ENCODE peak calls at places on chromosomes 13 and 19, in four cellular contexts. F is CD4-positive, CD25-positive, alpha-beta regulatory T cell; I is heart left ventricle; T is neural progenitor cell. P is an unnamed sample. For H3K4me1 and H3K9me3, the result is how much of the 10 kb centered on the place peaks cover.

GRCh38 chr19:45075215-45076028 is 856 bp downstream of the ZNF296 start:
- DNase-seq in F (peak), T (peak), I (peak), P (peak)

GRCh38 chr13:40466271-40466670 is 200.2 kb downstream of the FOXO1 start:
- DNase-seq in T (no peak), F (no peak), I (no peak), P (no peak)

GRCh38 chr13:106453101-106453500 is 82.4 kb downstream of the EFNB2 start:
- DNase-seq in F (no peak), T (no peak), I (no peak), P (no peak)

GRCh38 chr13:70353096-70353495 is 244.8 kb upstream of the KLHL1 start:
- DNase-seq in T (peak), I (no peak), F (no peak), P (no peak)

GRCh38 chr13:113915012-113915763 is 51.3 kb upstream of the GAS6 start:
- DNase-seq in F (no peak), T (no peak), I (no peak), P (no peak)

GRCh38 chr19:3201072-3201700 is 15.5 kb downstream of the NCLN start:
- DNase-seq in T (no peak), F (no peak), I (no peak), P (no peak)

GRCh38 chr19:40612831-40613668 is 11.9 kb downstream of the LTBP4 start:
- DNase-seq in F (peak), T (peak), I (peak), P (peak)

GRCh38 chr19:54473071-54473941 is at the start of gene CDC42EP5:
- DNase-seq in T (peak), F (no peak), I (peak), P (no peak)

GRCh38 chr19:29741776-29742175 is 26.7 kb upstream of the C19orf12 start:
- DNase-seq in I (no peak), F (no peak), T (no peak), P (no peak)

GRCh38 chr13:43036386-43037220 is 13.2 kb downstream of the DNAJC15 start:
- DNase-seq in F (no peak), T (no peak), I (peak), P (no peak)

GRCh38 chr13:25687622-25688225 is 315.9 kb downstream of the ATP8A2 start:
- DNase-seq in I (peak), F (no peak), T (no peak), P (no peak)

GRCh38 chr13:27053902-27054595 is 117.6 kb downstream of the USP12 start:
- DNase-seq in F (no peak), I (no peak), T (no peak), P (no peak)

GRCh38 chr19:41161903-41162302 is 31.1 kb upstream of the CYP2S1 start:
- DNase-seq in F (no peak), T (no peak), I (no peak), P (no peak)

GRCh38 chr19:39351537-39352037 is 9.4 kb downstream of the SAMD4B start:
- DNase-seq in I (no peak), T (no peak), F (peak), P (no peak)

GRCh38 chr19:15727724-15728123 is at the start of gene OR10H2:
- DNase-seq in T (no peak), I (no peak), F (no peak), P (no peak)

GRCh38 chr13:67588607-67589006 is 358.5 kb upstream of the PCDH9 start:
- DNase-seq in F (no peak), I (no peak), T (no peak), P (no peak)

GRCh38 chr19:23436944-23437343 is 41.7 kb upstream of the ZNF91 start:
- DNase-seq in I (no peak), F (no peak), T (no peak), P (no peak)

GRCh38 chr13:111484959-111485358 is 164.5 kb downstream of the TEX29 start:
- DNase-seq in T (no peak), I (no peak), F (no peak), P (no peak)

GRCh38 chr19:18697680-18698079 is 14.2 kb downstream of the CRTC1 start:
- DNase-seq in F (no peak), I (no peak), T (no peak), P (no peak)

GRCh38 chr19:1449467-1450442 is at the start of gene APC2:
- DNase-seq in F (peak), I (no peak), T (peak), P (peak)

GRCh38 chr13:37263881-37264280 is 158.4 kb upstream of the CSNK1A1L start:
- DNase-seq in F (no peak), I (no peak), T (peak), P (no peak)

GRCh38 chr13:110726726-110727125 is 13.2 kb downstream of the ING1 start:
- DNase-seq in I (no peak), T (no peak), F (peak), P (peak)

GRCh38 chr19:4360641-4361151 is 17.3 kb downstream of the MPND start:
- DNase-seq in I (no peak), F (no peak), T (no peak), P (no peak)

GRCh38 chr13:25136872-25137623 is 35.0 kb downstream of the AMER2 start:
- DNase-seq in T (peak), I (no peak), F (no peak), P (no peak)

GRCh38 chr13:104006625-104007061 is 940.4 kb upstream of the SLC10A2 start:
- DNase-seq in T (no peak), I (no peak), F (no peak), P (no peak)

GRCh38 chr13:23679214-23679613 is 109.0 kb downstream of the TNFRSF19 start:
- DNase-seq in T (no peak), F (no peak), I (no peak), P (no peak)
- H3K4me1 ChIP-seq in T (under half), F (under half), I (under half), P (under half)

GRCh38 chr19:9345005-9345404 is 17.8 kb upstream of the ZNF177 start:
- DNase-seq in F (no peak), I (no peak), T (no peak), P (no peak)
- H3K9me3 ChIP-seq in F (half or more), I (under half), T (half or more), P (half or more)

GRCh38 chr13:97953376-97953970 is at the start of gene IPO5:
- DNase-seq in F (no peak), T (no peak), I (no peak), P (no peak)
- H3K4me1 ChIP-seq in F (under half), T (under half), I (under half), P (under half)

GRCh38 chr19:9672893-9673292 is 2.0 kb downstream of the ZNF562 start:
- DNase-seq in T (no peak), I (no peak), F (no peak), P (no peak)
- H3K9me3 ChIP-seq in T (under half), I (under half), F (half or more), P (under half)

GRCh38 chr19:8578642-8579265 is 1.5 kb upstream of the MYO1F start:
- DNase-seq in T (peak), I (peak), F (peak), P (peak)
- H3K4me1 ChIP-seq in T (under half), I (half or more), F (half or more), P (half or more)

GRCh38 chr19:57506163-57506562 is 6.4 kb downstream of the ZNF773 start:
- DNase-seq in T (no peak), F (no peak), I (no peak), P (no peak)
- H3K9me3 ChIP-seq in T (under half), F (half or more), I (under half), P (under half)

GRCh38 chr19:8600816-8601215 is 9.7 kb downstream of the ADAMTS10 start:
- DNase-seq in I (no peak), T (no peak), F (no peak), P (no peak)

GRCh38 chr19:8605514-8605913 is 5.0 kb downstream of the ADAMTS10 start:
- DNase-seq in F (no peak), I (no peak), T (no peak), P (no peak)

GRCh38 chr19:8607386-8607785 is 3.1 kb downstream of the ADAMTS10 start:
- DNase-seq in F (no peak), I (peak), T (no peak), P (no peak)

GRCh38 chr19:8600064-8600463 is 10.5 kb downstream of the ADAMTS10 start:
- DNase-seq in T (no peak), F (no peak), I (no peak), P (no peak)

GRCh38 chr19:8601796-8602195 is 8.7 kb downstream of the ADAMTS10 start:
- DNase-seq in T (no peak), I (no peak), F (no peak), P (no peak)
- H3K4me1 ChIP-seq in T (under half), I (under half), F (under half), P (under half)

DNA sequence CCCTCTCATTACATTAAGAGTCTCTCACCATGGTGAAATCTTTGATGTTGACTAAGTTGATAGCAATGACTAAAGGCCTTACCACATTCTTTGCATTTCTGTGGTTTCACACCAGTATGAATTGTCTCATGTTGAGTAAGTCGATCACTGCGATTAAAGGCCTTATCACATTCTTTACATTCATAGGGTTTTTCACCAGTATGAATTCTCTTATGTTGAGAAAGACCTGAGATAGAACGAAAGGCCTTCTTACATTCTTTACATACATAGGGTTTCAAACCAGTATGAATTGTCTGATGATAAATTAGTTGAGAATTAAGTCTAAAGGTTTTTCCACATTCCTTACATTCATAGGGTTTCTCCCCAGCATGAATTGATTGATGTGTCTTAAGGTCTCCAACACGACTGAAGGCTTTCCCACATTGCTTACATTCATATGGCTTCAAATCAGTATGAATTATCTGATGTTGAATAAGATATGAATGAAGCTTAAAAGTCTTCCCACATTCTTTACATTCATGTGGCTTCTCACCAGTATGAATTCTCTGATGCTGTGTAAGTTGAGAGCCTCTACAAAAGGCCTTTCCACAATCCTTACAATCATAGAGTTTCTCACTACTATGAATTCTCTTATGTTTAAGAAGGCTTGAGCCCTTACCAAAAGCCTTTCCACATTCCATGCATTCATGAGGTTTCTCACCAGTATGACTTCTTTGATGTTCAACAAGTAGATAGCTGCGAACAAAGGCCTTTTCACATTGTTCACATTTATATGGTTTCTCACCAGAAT is 45.6 kb downstream of the ZNF283 start:
- DNase-seq in T (no peak), I (no peak), F (no peak), P (no peak)
- H3K9me3 ChIP-seq in T (half or more), I (under half), F (half or more), P (under half)